ENCODE peak calls at places on chromosomes 7 and 10, in nine cellular contexts. V is dorsolateral prefrontal cortex, R is fibroblast of mammary gland, M is right lobe of liver, H is tibial artery, P is choroid plexus epithelial cell, Y is BJ, U is astrocyte, Q is heart left ventricle. G is an unnamed sample.

GRCh38 chr10:3398825-3399646 is 226.5 kb upstream of the PITRM1 start:
- DNase-seq in V (peak; percentile 61), R (peak; percentile 28), M (peak; percentile 53), H (no peak), P (no peak), Y (peak; percentile 19), U (no peak), Q (peak; percentile 40), G (peak; percentile 73)

GRCh38 chr10:71623098-71623985 is 96.2 kb downstream of the C10orf105 start:
- DNase-seq in V (peak; percentile 54), R (peak; percentile 22), M (peak; percentile 44), H (no peak), P (peak; percentile 70), Y (no peak), U (peak; percentile 20), Q (no peak), G (peak; percentile 48)

GRCh38 chr7:17939111-17939669 is 1.1 kb downstream of the SNX13 start:
- DNase-seq in V (no peak), R (peak; percentile 52), M (no peak), H (no peak), P (peak; percentile 35), Y (no peak), U (peak; percentile 41), Q (no peak), G (peak; percentile 27)

GRCh38 chr10:100265821-100266485 is 1.5 kb downstream of the CWF19L1 start:
- DNase-seq in V (no peak), R (no peak), M (no peak), H (no peak), P (no peak), Y (no peak), U (no peak), Q (no peak), G (peak; percentile 15)

GRCh38 chr10:72007246-72007892 is 43.2 kb downstream of the CHST3 start:
- DNase-seq in V (no peak), R (no peak), M (no peak), H (peak; percentile 41), P (no peak), Y (no peak), U (no peak), Q (peak; percentile 67), G (no peak)

GRCh38 chr10:90985301-90985700 is 64.4 kb upstream of the ANKRD1 start:
- DNase-seq in V (no peak), R (no peak), M (no peak), H (no peak), P (no peak), Y (no peak), U (no peak), Q (no peak), G (no peak)

GRCh38 chr7:91929463-91929862 is 11.2 kb upstream of the AKAP9 start:
- DNase-seq in V (no peak), R (no peak), M (no peak), H (no peak), P (no peak), Y (no peak), U (no peak), Q (no peak), G (no peak)

GRCh38 chr7:82501256-82501815 is 57.8 kb upstream of the CACNA2D1 start:
- DNase-seq in V (no peak), R (no peak), M (no peak), H (no peak), P (no peak), Y (no peak), U (no peak), Q (no peak), G (no peak)

GRCh38 chr10:87930929-87931835 is 67.8 kb downstream of the PTEN start:
- DNase-seq in V (no peak), R (no peak), M (no peak), H (no peak), P (no peak), Y (no peak), U (no peak), Q (no peak), G (no peak)

GRCh38 chr10:102660891-102661613 is 16.8 kb downstream of the TRIM8 start:
- DNase-seq in V (peak; percentile 68), R (peak; percentile 67), M (no peak), H (no peak), P (peak; percentile 65), Y (peak; percentile 24), U (peak; percentile 31), Q (peak; percentile 70), G (peak; percentile 84)

GRCh38 chr10:7788640-7789335 is 811 bp downstream of the ATP5F1C start:
- DNase-seq in V (no peak), R (peak; percentile 37), M (no peak), H (no peak), P (peak; percentile 56), Y (no peak), U (no peak), Q (peak; percentile 12), G (no peak)

DNA sequence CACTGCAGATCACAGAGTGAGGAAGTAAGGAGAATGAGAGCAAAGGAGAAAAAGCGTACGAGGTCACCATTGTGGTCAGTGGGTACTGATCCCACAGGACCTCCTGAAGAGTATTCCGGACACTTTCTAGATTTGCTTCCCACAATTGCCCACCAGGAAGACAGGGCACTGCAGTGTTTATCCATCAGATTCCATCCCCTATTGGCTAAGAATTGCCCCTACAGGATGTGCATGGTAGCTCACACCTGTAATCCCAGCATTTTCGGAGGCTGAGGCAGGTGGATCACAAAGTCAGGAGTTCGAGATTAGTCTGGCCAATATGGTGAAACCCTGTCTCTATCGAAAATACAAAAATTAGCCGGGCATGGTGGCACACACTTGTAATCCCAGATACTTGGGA is 5.3 kb upstream of the FHIP2A start:
- DNase-seq in V (no peak), R (no peak), M (no peak), H (no peak), P (no peak), Y (no peak), U (no peak), Q (no peak), G (no peak)
- TF ChIP-seq CTCF in V (no peak), R (no peak), M (no peak), H (no peak), P (no peak), Y (no peak), U (no peak), Q (no peak), G (no peak)

DNA sequence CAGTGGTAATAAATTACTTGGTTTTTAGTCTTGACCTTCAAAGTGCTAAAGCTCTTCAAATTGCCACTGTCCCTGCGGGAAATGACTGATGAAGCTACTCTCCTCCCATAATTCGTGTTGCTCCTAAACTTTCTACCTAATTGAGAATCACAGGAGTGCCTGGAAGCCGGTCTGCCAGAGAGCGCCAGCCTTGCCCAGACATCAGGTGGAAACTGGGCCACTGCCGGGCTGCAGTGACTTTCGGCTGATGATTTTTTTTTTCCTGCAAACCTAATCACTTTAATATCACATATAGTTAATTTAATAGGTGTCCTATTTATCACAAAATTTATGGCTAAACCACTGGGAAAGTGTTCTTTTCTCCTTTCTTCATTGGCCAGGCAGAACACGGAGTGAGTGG is 59.6 kb upstream of the UBE3C start:
- DNase-seq in V (no peak), R (no peak), M (no peak), H (no peak), P (no peak), Y (no peak), U (no peak), Q (no peak), G (no peak)
- H3K4me3 ChIP-seq in V (no peak overlapping the region), R (no peak overlapping the region), M (no peak overlapping the region), H (no peak overlapping the region), P (no peak overlapping the region), Y (no peak overlapping the region), U (no peak overlapping the region), Q (no peak overlapping the region), G (no peak overlapping the region)

DNA sequence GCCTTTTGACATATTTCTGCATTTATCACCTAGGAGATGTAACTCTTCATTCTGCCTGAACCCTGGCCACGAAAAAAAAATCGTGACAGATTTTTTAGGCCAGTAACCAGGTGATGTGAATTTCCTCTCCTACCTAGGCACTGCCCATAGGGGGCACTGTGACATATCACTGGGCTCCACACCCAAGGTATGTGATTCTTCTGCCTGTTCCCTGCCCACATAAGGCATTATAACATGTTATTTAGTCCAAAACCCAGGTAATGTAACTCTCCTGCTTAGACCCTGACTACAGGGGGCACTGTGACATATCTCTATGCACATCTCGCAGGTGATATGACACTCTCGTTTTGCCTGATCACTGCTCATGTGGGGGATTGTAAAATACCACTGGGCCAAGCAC is 29.5 kb upstream of the ZNF107 start:
- DNase-seq in V (no peak), R (no peak), M (no peak), H (no peak), P (no peak), Y (no peak), U (no peak), Q (no peak), G (no peak)
- TF ChIP-seq CTCF in V (no peak), R (no peak), M (no peak), H (no peak), P (no peak), Y (no peak), U (no peak), Q (peak; percentile 6), G (no peak)

GRCh38 chr7:105026750-105027149 is 12.7 kb downstream of the KMT2E start:
- DNase-seq in V (no peak), R (no peak), M (no peak), H (no peak), P (no peak), Y (no peak), U (no peak), Q (no peak), G (no peak)

GRCh38 chr7:105027176-105027853 is 13.3 kb downstream of the KMT2E start:
- DNase-seq in V (no peak), R (no peak), M (no peak), H (no peak), P (no peak), Y (no peak), U (no peak), Q (no peak), G (no peak)

GRCh38 chr7:105024734-105025133 is 10.7 kb downstream of the KMT2E start:
- DNase-seq in V (no peak), R (peak; percentile 67), M (no peak), H (no peak), P (peak; percentile 62), Y (no peak), U (peak; percentile 78), Q (no peak), G (peak; percentile 22)

GRCh38 chr7:105030447-105030846 is 16.4 kb downstream of the KMT2E start:
- DNase-seq in V (no peak), R (no peak), M (no peak), H (no peak), P (no peak), Y (no peak), U (no peak), Q (no peak), G (no peak)

GRCh38 chr7:105028004-105028403 is 14.0 kb downstream of the KMT2E start:
- DNase-seq in V (no peak), R (no peak), M (no peak), H (no peak), P (no peak), Y (no peak), U (no peak), Q (no peak), G (no peak)
- H3K4me3 ChIP-seq in V (no peak overlapping the region), R (no peak overlapping the region), M (no peak overlapping the region), H (no peak overlapping the region), P (no peak overlapping the region), Y (no peak overlapping the region), U (no peak overlapping the region), Q (no peak overlapping the region), G (no peak overlapping the region)